ENCODE peak calls at places on chromosomes 5 and 9, in seven cellular contexts. Y, F, R, J, O, B and L are unnamed samples.

GRCh38 chr9:122923947-122924346 is 7.4 kb downstream of the ZBTB26 start:
- DNase-seq in R (no peak), F (no peak), B (no peak), J (no peak), O (no peak), Y (no peak), L (no peak)

GRCh38 chr5:133322743-133323142 is 270.9 kb downstream of the HSPA4 start:
- DNase-seq in J (no peak), O (peak; percentile 45), Y (peak; percentile 9), F (no peak), B (no peak), R (no peak), L (no peak)

GRCh38 chr5:132753135-132753987 is 6.1 kb downstream of the CCNI2 start:
- DNase-seq in F (no peak), J (peak; percentile 46), B (peak; percentile 79), Y (no peak), R (no peak), O (no peak), L (no peak)

GRCh38 chr5:14228219-14228618 is 85.1 kb downstream of the TRIO start:
- DNase-seq in Y (no peak), R (no peak), J (no peak), B (no peak), F (no peak), O (no peak), L (no peak)

GRCh38 chr5:112417931-112418358 is 1.1 kb downstream of the EPB41L4A start:
- DNase-seq in J (peak; percentile 61), Y (no peak), F (peak; percentile 23), R (peak; percentile 46), O (peak; percentile 84), B (peak; percentile 52), L (peak; percentile 30)

GRCh38 chr5:126780165-126780827 is 3.4 kb downstream of the LMNB1 start:
- DNase-seq in Y (peak; percentile 81), O (no peak), B (peak; percentile 79), J (peak; percentile 76), R (no peak), F (peak; percentile 68), L (peak; percentile 59)

GRCh38 chr5:142600611-142601360 is 85.1 kb downstream of the FGF1 start:
- DNase-seq in J (peak; percentile 48), O (no peak), F (peak; percentile 87), Y (peak; percentile 91), R (no peak), B (no peak), L (no peak)

GRCh38 chr9:20500101-20500500 is 122.2 kb downstream of the MLLT3 start:
- DNase-seq in O (no peak), B (no peak), F (no peak), J (no peak), R (no peak), Y (no peak), L (no peak)

GRCh38 chr5:107023732-107024131 is 647.0 kb downstream of the EFNA5 start:
- DNase-seq in O (no peak), F (no peak), R (no peak), Y (no peak), B (no peak), J (no peak), L (peak; percentile 4)

GRCh38 chr5:2688586-2688985 is 62.9 kb downstream of the IRX2 start:
- DNase-seq in B (no peak), R (no peak), F (no peak), J (no peak), O (no peak), Y (no peak), L (no peak)

GRCh38 chr9:131092030-131092429 is 4.3 kb upstream of the AIF1L start:
- DNase-seq in Y (no peak), R (no peak), F (no peak), B (no peak), O (no peak), J (no peak), L (no peak)

GRCh38 chr9:106958955-106959657 is 96.1 kb downstream of the ZNF462 start:
- DNase-seq in F (peak; percentile 86), J (no peak), O (no peak), B (no peak), Y (peak; percentile 45), R (no peak), L (peak; percentile 35)

GRCh38 chr9:75148551-75148950 is 60.2 kb downstream of the OSTF1 start:
- DNase-seq in O (no peak), F (peak; percentile 96), B (no peak), J (no peak), R (no peak), Y (peak; percentile 95), L (no peak)

GRCh38 chr9:120892177-120892747 is 15.3 kb upstream of the PHF19 start:
- DNase-seq in R (no peak), B (no peak), O (no peak), F (no peak), J (no peak), Y (no peak), L (no peak)

GRCh38 chr5:9196403-9197224 is 349.3 kb downstream of the SEMA5A start:
- DNase-seq in Y (peak; percentile 92), R (no peak), J (no peak), O (no peak), F (peak; percentile 90), B (peak; percentile 95), L (peak; percentile 26)

GRCh38 chr9:106920701-106921283 is 57.8 kb downstream of the ZNF462 start:
- DNase-seq in R (no peak), B (peak; percentile 51), F (peak; percentile 79), O (no peak), J (peak; percentile 76), Y (peak; percentile 21), L (peak; percentile 42)

GRCh38 chr5:136731241-136731885 is 366.0 kb upstream of the TRPC7 start:
- DNase-seq in O (no peak), Y (peak; percentile 4), F (peak; percentile 74), J (no peak), R (no peak), B (no peak), L (no peak)

GRCh38 chr5:136016945-136017530 is 11.8 kb upstream of the TGFBI start:
- DNase-seq in R (peak; percentile 36), J (no peak), O (no peak), F (peak; percentile 99), B (no peak), Y (peak; percentile 74), L (peak; percentile 85)

GRCh38 chr9:114016101-114016500 is 62.0 kb downstream of the AMBP start:
- DNase-seq in O (peak; percentile 59), J (peak; percentile 21), F (no peak), B (no peak), Y (no peak), R (no peak), L (no peak)

GRCh38 chr9:88994820-88995180 is 3.5 kb downstream of the S1PR3 start:
- DNase-seq in F (peak; percentile 71), B (no peak), Y (peak; percentile 63), J (no peak), R (no peak), O (no peak), L (no peak)

GRCh38 chr9:32218100-32218767 is 166.2 kb upstream of the ACO1 start:
- DNase-seq in Y (no peak), F (no peak), J (no peak), B (no peak), O (no peak), R (no peak), L (no peak)

GRCh38 chr5:158821321-158821720 is 278.4 kb downstream of the EBF1 start:
- DNase-seq in Y (no peak), R (no peak), B (no peak), O (no peak), J (no peak), F (no peak), L (no peak)

DNA sequence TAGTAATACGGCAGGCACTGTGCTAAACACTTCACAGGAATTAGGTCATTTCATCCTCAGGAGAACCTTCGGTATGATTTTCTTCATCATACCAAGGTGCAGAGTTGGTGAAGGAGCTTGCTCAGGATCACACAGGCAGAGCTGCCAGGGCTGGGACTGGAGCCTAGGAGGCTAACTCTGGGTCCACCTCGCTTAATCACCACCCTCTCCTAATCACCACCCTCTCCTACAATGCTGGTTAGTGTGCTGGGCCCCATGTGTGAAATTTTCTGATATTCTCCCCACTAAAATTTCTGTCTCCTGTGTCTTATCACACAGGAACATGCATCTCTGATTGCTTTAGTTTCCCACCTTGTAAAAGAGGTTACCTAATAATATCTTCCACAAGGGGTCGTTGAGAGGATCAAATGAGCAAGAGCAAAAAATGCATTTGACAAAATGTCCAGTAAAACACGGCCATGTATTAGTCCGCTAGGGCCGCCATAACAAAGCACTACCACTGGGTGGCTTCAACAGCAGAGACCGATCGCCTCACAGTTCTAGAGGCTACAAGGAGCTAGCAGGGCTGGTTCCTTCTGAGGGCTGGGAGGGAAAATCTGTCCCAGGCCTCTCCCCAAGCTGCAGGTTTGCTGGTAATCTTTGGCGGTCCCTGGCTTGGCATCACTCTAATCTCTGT is 128.2 kb upstream of the NFIB start:
- DNase-seq in F (no peak), R (no peak), O (no peak), J (no peak), B (peak; percentile 58), Y (peak; percentile 5), L (no peak)
- TF ChIP-seq CTCF in F (peak; percentile 11), R (no peak), O (no peak), J (no peak), B (peak; percentile 57), Y (peak; percentile 26), L (peak; percentile 12)

DNA sequence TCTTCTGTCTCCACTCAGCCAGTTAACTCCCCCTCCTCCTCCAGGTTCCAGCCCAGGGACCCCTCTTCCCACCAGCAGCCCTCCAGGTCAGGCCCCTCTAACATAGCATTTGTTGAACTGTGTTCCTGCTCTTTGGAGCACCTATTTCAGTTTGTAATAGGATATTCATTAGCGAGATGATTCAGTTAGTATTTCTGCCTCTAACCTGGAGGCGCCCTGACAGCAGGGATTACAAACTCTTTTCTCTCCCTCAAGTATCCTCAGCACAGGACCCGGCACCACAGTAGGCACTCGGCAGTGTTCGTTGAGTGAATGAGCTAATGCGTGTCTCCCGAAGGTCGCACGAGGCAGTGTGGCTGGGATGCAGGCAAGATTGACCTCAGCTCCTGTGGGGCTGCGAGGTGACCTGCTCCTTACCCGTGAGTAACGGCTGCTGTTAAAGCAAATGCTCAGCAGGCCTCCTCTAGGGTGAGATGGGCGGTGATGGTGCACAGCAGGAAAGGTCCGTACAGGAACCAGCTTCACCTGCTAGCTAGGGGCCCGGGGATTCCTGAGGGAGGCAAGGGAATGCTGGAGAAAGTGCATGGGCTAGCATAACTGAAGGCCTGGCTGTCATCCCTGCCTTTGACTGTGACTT is 25.9 kb downstream of the ZBTB34 start:
- DNase-seq in F (no peak), R (no peak), O (no peak), B (no peak), J (no peak), Y (no peak), L (no peak)
- H3K27ac ChIP-seq in F (no peak overlapping the region), R (peak overlapping the region; percentile 13), O (no peak overlapping the region), B (no peak overlapping the region), J (no peak overlapping the region), Y (no peak overlapping the region), L (peak overlapping the region; percentile 3)

DNA sequence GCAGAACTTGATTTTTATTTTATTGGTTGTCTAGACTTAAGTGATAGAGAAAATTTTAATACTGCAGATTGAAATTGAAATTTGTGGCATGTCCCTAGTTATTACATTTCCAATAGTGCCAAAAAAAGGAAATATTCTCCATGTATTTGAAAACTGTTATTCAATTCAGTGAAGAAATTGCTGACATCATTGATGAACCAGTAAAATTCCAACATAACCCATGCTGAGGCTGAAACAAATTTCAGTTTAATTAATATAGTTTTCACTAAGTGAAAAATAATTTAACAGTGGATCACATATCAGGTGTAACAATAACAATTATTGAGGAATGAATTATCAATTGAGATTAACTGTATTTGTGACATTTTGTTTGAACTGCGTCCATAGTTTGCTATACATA is 38.7 kb downstream of the LURAP1L start:
- DNase-seq in O (no peak), J (no peak), Y (no peak), B (no peak), R (no peak), F (no peak), L (no peak)
- TF ChIP-seq CTCF in O (no peak), J (no peak), Y (no peak), B (no peak), R (no peak), F (no peak), L (no peak)

GRCh38 chr9:94181782-94182181 is 77.3 kb upstream of the ZNF169 start:
- DNase-seq in Y (no peak), O (no peak), F (no peak), J (no peak), B (no peak), R (no peak), L (no peak)
- H3K27ac ChIP-seq in Y (no peak overlapping the region), O (no peak overlapping the region), F (no peak overlapping the region), J (no peak overlapping the region), B (peak overlapping the region; percentile 40), R (peak overlapping the region; percentile 30), L (no peak overlapping the region)